ENCODE peak calls at places on chromosomes 6 and 20, in eight cellular contexts. One of them, this sample, is unnamed.
A peak's percentile ranks its signal among the peaks of the same experiment; 100 is the strongest.

GRCh38 chr6:148168856-148169255 is 173.8 kb upstream of the SASH1 start:
- DNase-seq in OCI-LY7: no peak
- DNase-seq in GM12865: no peak
- DNase-seq in PC-3: no peak
- DNase-seq in bronchial epithelial cell: no peak
- DNase-seq in adrenal gland: no peak
- DNase-seq in uterus: no peak
- DNase-seq in AG10803: no peak
- DNase-seq in this sample: no peak

GRCh38 chr6:158219229-158219628 is 51.1 kb downstream of the GTF2H5 start:
- DNase-seq in uterus: no peak
- DNase-seq in OCI-LY7: no peak
- DNase-seq in AG10803: peak; percentile 98
- DNase-seq in GM12865: no peak
- DNase-seq in bronchial epithelial cell: peak; percentile 99
- DNase-seq in PC-3: no peak
- DNase-seq in adrenal gland: no peak
- DNase-seq in this sample: peak; percentile 43

GRCh38 chr20:51631953-51632352 is 89.4 kb upstream of the NFATC2 start:
- DNase-seq in PC-3: no peak
- DNase-seq in OCI-LY7: no peak
- DNase-seq in bronchial epithelial cell: no peak
- DNase-seq in GM12865: no peak
- DNase-seq in AG10803: no peak
- DNase-seq in adrenal gland: no peak
- DNase-seq in uterus: no peak
- DNase-seq in this sample: no peak

GRCh38 chr20:63552481-63553249 is 1.3 kb upstream of the FNDC11 start:
- DNase-seq in AG10803: no peak
- DNase-seq in OCI-LY7: peak; percentile 92
- DNase-seq in GM12865: peak; percentile 87
- DNase-seq in uterus: no peak
- DNase-seq in bronchial epithelial cell: peak; percentile 35
- DNase-seq in PC-3: peak; percentile 18
- DNase-seq in adrenal gland: no peak
- DNase-seq in this sample: no peak

GRCh38 chr6:40588480-40588879 is 1.3 kb upstream of the LRFN2 start:
- DNase-seq in GM12865: no peak
- DNase-seq in OCI-LY7: no peak
- DNase-seq in adrenal gland: no peak
- DNase-seq in uterus: no peak
- DNase-seq in PC-3: no peak
- DNase-seq in AG10803: no peak
- DNase-seq in bronchial epithelial cell: no peak
- DNase-seq in this sample: no peak

GRCh38 chr6:115485400-115485799 is 575.3 kb downstream of the FRK start:
- DNase-seq in adrenal gland: no peak
- DNase-seq in bronchial epithelial cell: no peak
- DNase-seq in AG10803: no peak
- DNase-seq in uterus: no peak
- DNase-seq in PC-3: peak; percentile 6
- DNase-seq in GM12865: no peak
- DNase-seq in OCI-LY7: no peak
- DNase-seq in this sample: no peak

GRCh38 chr6:3509326-3509725 is 52.5 kb upstream of the SLC22A23 start:
- DNase-seq in uterus: no peak
- DNase-seq in adrenal gland: no peak
- DNase-seq in GM12865: no peak
- DNase-seq in PC-3: peak; percentile 44
- DNase-seq in OCI-LY7: no peak
- DNase-seq in AG10803: peak; percentile 41
- DNase-seq in bronchial epithelial cell: peak; percentile 71
- DNase-seq in this sample: no peak

GRCh38 chr20:2820084-2820895 is 4.1 kb downstream of the TMEM239 start:
- DNase-seq in AG10803: peak; percentile 33
- DNase-seq in PC-3: no peak
- DNase-seq in uterus: peak; percentile 58
- DNase-seq in bronchial epithelial cell: no peak
- DNase-seq in OCI-LY7: no peak
- DNase-seq in adrenal gland: peak; percentile 34
- DNase-seq in GM12865: no peak
- DNase-seq in this sample: peak; percentile 37

GRCh38 chr6:161301338-161301737 is 27.5 kb upstream of the AGPAT4 start:
- DNase-seq in uterus: peak; percentile 21
- DNase-seq in AG10803: peak; percentile 87
- DNase-seq in PC-3: no peak
- DNase-seq in OCI-LY7: no peak
- DNase-seq in bronchial epithelial cell: peak; percentile 75
- DNase-seq in adrenal gland: no peak
- DNase-seq in GM12865: no peak
- DNase-seq in this sample: peak; percentile 29

GRCh38 chr6:148885154-148885870 is 138.5 kb downstream of the UST start:
- DNase-seq in bronchial epithelial cell: peak; percentile 65
- DNase-seq in OCI-LY7: no peak
- DNase-seq in GM12865: no peak
- DNase-seq in PC-3: peak; percentile 43
- DNase-seq in adrenal gland: no peak
- DNase-seq in uterus: no peak
- DNase-seq in AG10803: peak; percentile 41
- DNase-seq in this sample: peak; percentile 89

GRCh38 chr6:41757931-41758640 is 10.9 kb upstream of the PGC start:
- DNase-seq in uterus: no peak
- DNase-seq in GM12865: no peak
- DNase-seq in PC-3: no peak
- DNase-seq in adrenal gland: no peak
- DNase-seq in AG10803: no peak
- DNase-seq in bronchial epithelial cell: no peak
- DNase-seq in OCI-LY7: no peak
- DNase-seq in this sample: no peak

GRCh38 chr6:29216528-29216927 is 45.8 kb downstream of the OR2J2 start:
- DNase-seq in uterus: no peak
- DNase-seq in OCI-LY7: no peak
- DNase-seq in adrenal gland: no peak
- DNase-seq in GM12865: no peak
- DNase-seq in AG10803: no peak
- DNase-seq in bronchial epithelial cell: no peak
- DNase-seq in PC-3: no peak
- DNase-seq in this sample: no peak

DNA sequence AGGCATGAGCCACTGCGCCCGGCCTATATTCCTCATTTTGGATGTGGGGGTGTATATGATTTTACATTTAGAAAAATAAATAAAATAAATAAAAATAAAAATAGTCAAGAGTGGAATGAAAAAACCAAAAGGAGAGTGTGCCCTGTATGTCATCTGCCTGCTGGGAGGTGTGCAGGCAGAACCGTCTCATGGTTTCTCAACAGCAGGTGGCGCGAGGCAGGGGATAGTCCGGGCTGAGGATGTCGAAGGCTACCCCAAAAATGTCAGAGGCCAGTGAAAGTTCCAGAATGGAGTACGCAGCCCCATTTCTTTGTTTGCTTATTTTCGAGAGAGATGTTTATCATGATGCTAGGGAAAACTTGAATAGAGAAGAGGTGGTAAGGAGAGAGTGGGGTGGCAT is 16.4 kb upstream of the KIF16B start:
- DNase-seq in bronchial epithelial cell: no peak
- DNase-seq in uterus: no peak
- DNase-seq in adrenal gland: no peak
- DNase-seq in GM12865: no peak
- DNase-seq in AG10803: no peak
- DNase-seq in PC-3: no peak
- DNase-seq in OCI-LY7: no peak
- DNase-seq in this sample: no peak
- TF ChIP-seq CTCF in bronchial epithelial cell: no peak
- TF ChIP-seq CTCF in uterus: no peak
- TF ChIP-seq CTCF in adrenal gland: no peak
- TF ChIP-seq CTCF in GM12865: no peak
- TF ChIP-seq CTCF in AG10803: no peak
- TF ChIP-seq CTCF in PC-3: no peak
- TF ChIP-seq CTCF in OCI-LY7: peak; percentile 36
- TF ChIP-seq CTCF in this sample: no peak

GRCh38 chr20:33259371-33259770 is 23.6 kb downstream of the BPIFA1 start:
- DNase-seq in adrenal gland: no peak
- DNase-seq in PC-3: no peak
- DNase-seq in OCI-LY7: no peak
- DNase-seq in AG10803: no peak
- DNase-seq in bronchial epithelial cell: no peak
- DNase-seq in uterus: no peak
- DNase-seq in GM12865: no peak
- DNase-seq in this sample: no peak

GRCh38 chr20:33252460-33252859 is 16.7 kb downstream of the BPIFA1 start:
- DNase-seq in uterus: no peak
- DNase-seq in OCI-LY7: no peak
- DNase-seq in GM12865: no peak
- DNase-seq in bronchial epithelial cell: no peak
- DNase-seq in AG10803: no peak
- DNase-seq in PC-3: no peak
- DNase-seq in adrenal gland: no peak
- DNase-seq in this sample: no peak

GRCh38 chr20:33261465-33261864 is 21.5 kb upstream of the BPIFB1 start:
- DNase-seq in adrenal gland: no peak
- DNase-seq in PC-3: no peak
- DNase-seq in OCI-LY7: no peak
- DNase-seq in bronchial epithelial cell: no peak
- DNase-seq in AG10803: no peak
- DNase-seq in GM12865: no peak
- DNase-seq in uterus: no peak
- DNase-seq in this sample: no peak

GRCh38 chr20:33255005-33255404 is 19.2 kb downstream of the BPIFA1 start:
- DNase-seq in bronchial epithelial cell: no peak
- DNase-seq in PC-3: no peak
- DNase-seq in AG10803: no peak
- DNase-seq in GM12865: no peak
- DNase-seq in uterus: no peak
- DNase-seq in OCI-LY7: no peak
- DNase-seq in adrenal gland: no peak
- DNase-seq in this sample: no peak

DNA sequence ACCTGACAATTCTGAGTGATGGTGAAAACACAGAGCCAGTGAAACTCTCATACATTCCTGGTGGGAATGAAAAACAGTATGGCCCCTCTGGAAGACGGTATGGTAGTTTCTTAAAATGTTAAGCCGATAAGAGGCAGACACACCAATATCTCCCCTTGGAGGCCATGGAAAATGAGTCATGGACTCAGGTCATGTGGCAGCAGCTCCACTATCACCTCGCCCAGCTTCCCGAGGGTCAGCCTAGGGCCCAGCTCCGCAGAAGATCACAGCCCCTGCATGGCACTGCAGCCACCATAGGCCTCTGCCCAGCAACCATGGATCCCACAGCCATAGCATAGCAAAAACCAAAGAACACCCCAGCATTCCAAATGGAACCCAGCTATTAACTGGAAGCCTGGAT is 21.4 kb downstream of the BPIFA1 start:
- DNase-seq in bronchial epithelial cell: no peak
- DNase-seq in GM12865: no peak
- DNase-seq in PC-3: no peak
- DNase-seq in AG10803: no peak
- DNase-seq in adrenal gland: no peak
- DNase-seq in uterus: no peak
- DNase-seq in OCI-LY7: no peak
- DNase-seq in this sample: no peak
- H3K4me3 ChIP-seq in bronchial epithelial cell: no peak overlapping the region
- H3K4me3 ChIP-seq in GM12865: no peak overlapping the region
- H3K4me3 ChIP-seq in PC-3: no peak overlapping the region
- H3K4me3 ChIP-seq in AG10803: no peak overlapping the region
- H3K4me3 ChIP-seq in adrenal gland: no peak overlapping the region
- H3K4me3 ChIP-seq in uterus: no peak overlapping the region
- H3K4me3 ChIP-seq in OCI-LY7: no peak overlapping the region
- H3K4me3 ChIP-seq in this sample: no peak overlapping the region

DNA sequence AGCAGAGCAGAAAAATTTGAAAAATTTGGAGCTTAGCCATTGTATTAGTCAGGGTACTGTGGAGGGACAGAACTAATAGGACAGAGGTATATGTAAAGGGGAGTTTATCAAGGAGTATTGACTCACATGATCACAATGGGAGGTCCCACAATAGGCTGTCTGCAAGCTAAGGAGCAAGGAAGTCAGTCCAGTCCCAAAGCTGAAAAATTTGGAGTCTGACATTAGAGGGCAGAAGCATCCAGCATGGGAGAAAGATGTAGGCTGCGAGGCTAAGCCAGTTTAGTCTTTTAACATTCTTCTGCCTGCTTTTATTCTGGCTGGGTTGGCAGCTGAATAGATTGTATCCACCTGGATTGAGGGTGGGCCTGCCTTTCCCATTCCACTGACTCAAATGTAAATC is 82.0 kb downstream of the SMPDL3A start:
- DNase-seq in OCI-LY7: no peak
- DNase-seq in adrenal gland: no peak
- DNase-seq in bronchial epithelial cell: no peak
- DNase-seq in PC-3: peak; percentile 14
- DNase-seq in AG10803: no peak
- DNase-seq in GM12865: no peak
- DNase-seq in uterus: no peak
- DNase-seq in this sample: no peak
- TF ChIP-seq CTCF in OCI-LY7: no peak
- TF ChIP-seq CTCF in adrenal gland: no peak
- TF ChIP-seq CTCF in bronchial epithelial cell: no peak
- TF ChIP-seq CTCF in PC-3: no peak
- TF ChIP-seq CTCF in AG10803: no peak
- TF ChIP-seq CTCF in GM12865: no peak
- TF ChIP-seq CTCF in uterus: no peak
- TF ChIP-seq CTCF in this sample: no peak

DNA sequence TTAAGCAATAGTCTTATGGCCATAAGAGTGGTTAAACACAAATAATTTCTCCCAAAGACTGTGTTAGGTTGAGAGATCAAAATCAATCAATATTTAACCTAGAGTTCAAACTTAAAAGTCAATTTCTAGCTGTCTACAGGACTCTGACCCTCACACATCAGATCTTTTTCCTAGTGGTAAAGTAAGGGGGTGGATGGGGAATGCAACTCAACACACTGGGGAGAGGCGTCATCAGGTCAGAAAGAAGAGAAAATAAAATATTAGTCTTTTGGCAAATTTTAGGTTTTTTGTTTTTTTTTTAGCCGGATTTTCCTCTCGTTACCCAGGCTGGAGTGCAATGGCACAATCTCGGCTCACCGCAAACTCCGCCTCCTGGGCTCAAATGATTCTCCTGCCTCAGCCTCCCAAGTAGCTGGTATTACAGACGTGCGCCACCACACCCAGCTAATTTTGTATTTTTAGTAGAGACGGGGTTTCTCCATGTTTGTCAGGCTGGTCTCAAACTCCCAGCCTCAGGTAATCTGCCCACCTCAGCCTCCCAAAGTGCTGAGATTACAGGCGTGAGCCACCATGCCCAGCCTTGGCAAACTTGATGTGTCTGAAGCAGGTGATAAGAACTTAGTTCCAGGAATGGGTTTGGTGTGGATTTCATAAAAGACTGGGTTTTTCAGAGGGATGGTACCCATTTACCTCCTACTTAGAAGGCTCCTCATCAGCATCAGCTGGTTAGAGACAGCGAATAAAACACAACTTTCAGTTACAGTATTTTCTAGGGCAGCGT is 65.9 kb downstream of the MKKS start:
- DNase-seq in GM12865: no peak
- DNase-seq in bronchial epithelial cell: no peak
- DNase-seq in OCI-LY7: no peak
- DNase-seq in PC-3: no peak
- DNase-seq in adrenal gland: no peak
- DNase-seq in AG10803: no peak
- DNase-seq in uterus: no peak
- DNase-seq in this sample: no peak
- H3K4me3 ChIP-seq in GM12865: no peak overlapping the region
- H3K4me3 ChIP-seq in bronchial epithelial cell: no peak overlapping the region
- H3K4me3 ChIP-seq in OCI-LY7: no peak overlapping the region
- H3K4me3 ChIP-seq in PC-3: no peak overlapping the region
- H3K4me3 ChIP-seq in adrenal gland: no peak overlapping the region
- H3K4me3 ChIP-seq in AG10803: no peak overlapping the region
- H3K4me3 ChIP-seq in uterus: no peak overlapping the region
- H3K4me3 ChIP-seq in this sample: no peak overlapping the region

GRCh38 chr6:72560721-72561593 is 60.9 kb upstream of the KCNQ5 start:
- DNase-seq in GM12865: no peak
- DNase-seq in uterus: no peak
- DNase-seq in PC-3: no peak
- DNase-seq in OCI-LY7: peak; percentile 1
- DNase-seq in adrenal gland: no peak
- DNase-seq in AG10803: peak; percentile 74
- DNase-seq in bronchial epithelial cell: no peak
- DNase-seq in this sample: peak; percentile 37
- TF ChIP-seq CTCF in GM12865: peak; percentile 15
- TF ChIP-seq CTCF in uterus: no peak
- TF ChIP-seq CTCF in PC-3: no peak
- TF ChIP-seq CTCF in OCI-LY7: peak; percentile 43
- TF ChIP-seq CTCF in adrenal gland: no peak
- TF ChIP-seq CTCF in AG10803: peak; percentile 36
- TF ChIP-seq CTCF in bronchial epithelial cell: no peak
- TF ChIP-seq CTCF in this sample: peak; percentile 8